ENCODE peak calls at places on chromosomes 12 and 14, in seven cellular contexts. A is testis; E is NCI-H1436; C is activated CD4-positive, alpha-beta memory T cell treated with anti-CD3 and anti-CD28 coated beads, Interleukin-2, amount 10 ng/mL, durations not matched to agents 7 days and 5 days; I is suprapubic skin; D is mesenchymal stem cell; X is IMR-90. R is an unnamed sample.

GRCh38 chr12:132162508-132163031 is 18.3 kb downstream of the NOC4L start:
- DNase-seq in A (no peak), E (no peak), C (no peak), I (no peak), D (peak; percentile 74), X (peak; percentile 77), R (peak; percentile 84)

GRCh38 chr12:1827806-1828805 is 7.7 kb downstream of the LRTM2 start:
- DNase-seq in A (no peak), E (no peak), C (no peak), I (no peak), D (no peak), X (no peak), R (no peak)

GRCh38 chr12:2691001-2691339 is 103.8 kb upstream of the FKBP4 start:
- DNase-seq in A (peak; percentile 60), E (no peak), C (peak; percentile 65), I (no peak), D (peak; percentile 66), X (peak; percentile 7), R (no peak)

GRCh38 chr12:45273717-45274271 is 57.9 kb downstream of the ANO6 start:
- DNase-seq in A (peak; percentile 47), E (no peak), C (no peak), I (peak; percentile 59), D (peak; percentile 92), X (peak; percentile 98), R (peak; percentile 95)

GRCh38 chr12:119593578-119594398 is at the start of gene TMEM233:
- DNase-seq in A (no peak), E (no peak), C (no peak), I (no peak), D (no peak), X (no peak), R (no peak)

GRCh38 chr12:39383064-39383552 is 59.8 kb downstream of the KIF21A start:
- DNase-seq in A (no peak), E (no peak), C (no peak), I (no peak), D (no peak), X (no peak), R (no peak)

GRCh38 chr14:50892255-50892654 is 20.4 kb downstream of the ABHD12B start:
- DNase-seq in A (no peak), E (no peak), C (no peak), I (no peak), D (no peak), X (no peak), R (no peak)

GRCh38 chr14:64717870-64718269 is 13.6 kb downstream of the PLEKHG3 start:
- DNase-seq in A (peak; percentile 70), E (no peak), C (no peak), I (peak; percentile 71), D (no peak), X (peak; percentile 20), R (no peak)

GRCh38 chr14:19754172-19754571 is 10.8 kb downstream of the OR4Q3 start:
- DNase-seq in A (no peak), E (no peak), C (no peak), I (no peak), D (no peak), X (no peak), R (no peak)

GRCh38 chr14:74594021-74594420 is 18.0 kb downstream of the LTBP2 start:
- DNase-seq in A (no peak), E (no peak), C (no peak), I (no peak), D (no peak), X (no peak), R (no peak)

GRCh38 chr12:32102234-32102633 is 4.4 kb upstream of the BICD1 start:
- DNase-seq in A (no peak), E (no peak), C (no peak), I (no peak), D (no peak), X (no peak), R (peak; percentile 53)

GRCh38 chr12:12534975-12535374 is 27.7 kb downstream of the DUSP16 start:
- DNase-seq in A (no peak), E (no peak), C (no peak), I (no peak), D (no peak), X (no peak), R (no peak)

GRCh38 chr12:132776816-132777568 is 15.4 kb upstream of the ANKLE2 start:
- DNase-seq in A (peak; percentile 86), E (no peak), C (no peak), I (no peak), D (no peak), X (peak; percentile 76), R (no peak)

GRCh38 chr14:25049127-25049558 is 804 bp downstream of the STXBP6 start:
- DNase-seq in A (no peak), E (no peak), C (no peak), I (peak; percentile 67), D (peak; percentile 21), X (no peak), R (no peak)

GRCh38 chr14:56815301-56815700 is 5.0 kb upstream of the OTX2 start:
- DNase-seq in A (no peak), E (no peak), C (no peak), I (no peak), D (no peak), X (no peak), R (no peak)